ENCODE peak calls at places on chromosomes 7 and 10, in nine cellular contexts. K is astrocyte; A is mesendoderm; D is CD8-positive, alpha-beta T cell; J is heart right ventricle; B is aorta; Q is activated T-cell treated with anti-CD3 and anti-CD28 coated beads for 1 hour; F is ureter; W is fibroblast of the conjunctiva. E is an unnamed sample.

GRCh38 chr10:119235381-119235780 is 28.0 kb downstream of the GRK5 start:
- DNase-seq in A (no peak), Q (no peak), F (no peak), D (no peak), J (peak), W (no peak), B (no peak), K (peak), E (no peak)

GRCh38 chr10:114412907-114413386 is 8.6 kb upstream of the AFAP1L2 start:
- DNase-seq in Q (no peak), F (no peak), J (no peak), K (peak), D (no peak), B (no peak), W (no peak), A (peak), E (no peak)

GRCh38 chr10:92590623-92591549 is 2.0 kb upstream of the KIF11 start:
- DNase-seq in B (no peak), K (no peak), Q (no peak), F (no peak), J (peak), A (peak), W (peak), D (peak), E (no peak)

GRCh38 chr7:155543011-155543881 is 3.1 kb downstream of the CNPY1 start:
- DNase-seq in A (peak), F (no peak), J (no peak), K (peak), Q (no peak), D (no peak), B (no peak), W (no peak), E (no peak)

GRCh38 chr7:67754651-67755050 is 758.0 kb downstream of the TYW1 start:
- DNase-seq in K (peak), B (no peak), J (no peak), F (no peak), W (no peak), A (no peak), Q (no peak), D (no peak), E (no peak)

GRCh38 chr10:100562806-100563293 is 27.1 kb downstream of the HIF1AN start:
- DNase-seq in F (no peak), W (peak), K (peak), Q (no peak), B (no peak), D (no peak), J (no peak), A (peak), E (no peak)

GRCh38 chr10:77422491-77423338 is 214.9 kb downstream of the KCNMA1 start:
- DNase-seq in K (peak), Q (no peak), D (no peak), A (no peak), B (peak), W (no peak), F (no peak), J (no peak), E (no peak)

GRCh38 chr7:50531928-50532327 is 33.3 kb downstream of the DDC start:
- DNase-seq in B (no peak), F (no peak), J (no peak), D (no peak), A (no peak), W (no peak), K (peak), Q (no peak), E (no peak)

GRCh38 chr7:5636446-5636835 is 145.0 kb downstream of the RNF216 start:
- DNase-seq in J (no peak), Q (no peak), W (no peak), D (no peak), F (no peak), K (no peak), B (no peak), A (peak), E (no peak)

GRCh38 chr7:70113543-70113942 is 515.3 kb downstream of the AUTS2 start:
- DNase-seq in J (no peak), B (no peak), Q (no peak), A (no peak), K (peak), D (no peak), F (no peak), W (no peak), E (no peak)

GRCh38 chr10:100575781-100576635 is 40.3 kb downstream of the HIF1AN start:
- DNase-seq in F (no peak), Q (no peak), J (no peak), W (no peak), K (no peak), D (no peak), A (no peak), B (no peak), E (no peak)

E was measured in NCI-H2029 treated with DMSO at 0.1 percent for 48 hours.